ENCODE peak calls at places on chromosomes 13 and 19, in ten cellular contexts. X is stomach; M is transverse colon; V is psoas muscle; D is heart right ventricle; F is endodermal cell; Y is CD8-positive, alpha-beta T cell; O is lower lobe of right lung; C is tibial nerve; E is osteoblast. K is an unnamed sample. For H3K36me3, the result is how much of the 10 kb centered on the place peaks cover.

GRCh38 chr19:2552859-2553258 is 76.9 kb downstream of the GADD45B start:
- DNase-seq in X (no peak), M (peak), V (no peak), D (no peak), F (no peak), Y (peak), O (peak), C (no peak), E (no peak), K (no peak)

GRCh38 chr13:99124695-99125334 is 75.8 kb upstream of the UBAC2 start:
- DNase-seq in X (no peak), M (no peak), V (no peak), D (no peak), F (no peak), Y (no peak), O (no peak), C (no peak), E (peak), K (no peak)

GRCh38 chr13:19622189-19622588 is 11.3 kb upstream of the MPHOSPH8 start:
- DNase-seq in X (no peak), M (no peak), V (no peak), D (no peak), F (no peak), Y (no peak), O (no peak), C (no peak), E (no peak), K (no peak)

GRCh38 chr19:36081894-36082293 is 27.2 kb downstream of the WDR62 start:
- DNase-seq in X (no peak), M (no peak), V (no peak), D (no peak), F (no peak), Y (no peak), O (no peak), C (no peak), E (peak), K (no peak)

GRCh38 chr19:56146904-56147303 is 5.8 kb downstream of the ZNF444 start:
- DNase-seq in X (no peak), M (no peak), V (no peak), D (no peak), F (no peak), Y (no peak), O (no peak), C (no peak), E (peak), K (no peak)

GRCh38 chr19:38409631-38410133 is 6.8 kb downstream of the FAM98C start:
- DNase-seq in X (no peak), M (no peak), V (no peak), D (peak), F (no peak), Y (no peak), O (no peak), C (no peak), E (peak), K (no peak)

GRCh38 chr13:30363725-30364124 is 56.4 kb upstream of the KATNAL1 start:
- DNase-seq in X (no peak), M (no peak), V (no peak), D (no peak), F (no peak), Y (no peak), O (no peak), C (no peak), E (no peak), K (no peak)

GRCh38 chr19:31139871-31140505 is 209.2 kb downstream of the TSHZ3 start:
- DNase-seq in X (no peak), M (no peak), V (no peak), D (no peak), F (no peak), Y (no peak), O (no peak), C (no peak), E (peak), K (no peak)

GRCh38 chr19:47729799-47730520 is 15.4 kb upstream of the NOP53 start:
- DNase-seq in X (peak), M (peak), V (peak), D (peak), F (peak), Y (no peak), O (peak), C (peak), E (peak), K (peak)

GRCh38 chr13:50386527-50387123 is 371.4 kb downstream of the KCNRG start:
- DNase-seq in X (no peak), M (no peak), V (no peak), D (no peak), F (no peak), Y (no peak), O (no peak), C (no peak), E (peak), K (no peak)

GRCh38 chr13:114130708-114131580 is 1.5 kb downstream of the RASA3 start:
- DNase-seq in X (no peak), M (peak), V (peak), D (peak), F (peak), Y (peak), O (peak), C (no peak), E (peak), K (no peak)

GRCh38 chr13:85140192-85140591 is 659.0 kb downstream of the SLITRK6 start:
- DNase-seq in X (no peak), M (no peak), V (no peak), D (no peak), F (no peak), Y (no peak), O (no peak), C (no peak), E (no peak), K (no peak)

GRCh38 chr13:51524312-51524711 is 60.0 kb upstream of the WDFY2 start:
- DNase-seq in X (no peak), M (no peak), V (no peak), D (no peak), F (no peak), Y (no peak), O (no peak), C (no peak), E (no peak), K (peak)

GRCh38 chr13:44293354-44293753 is 80.3 kb upstream of the SERP2 start:
- DNase-seq in X (no peak), M (no peak), V (no peak), D (no peak), F (no peak), Y (no peak), O (no peak), C (no peak), E (no peak), K (no peak)

GRCh38 chr19:40411125-40411842 is 1.9 kb downstream of the PRX start:
- DNase-seq in X (no peak), M (peak), V (peak), D (peak), F (peak), Y (no peak), O (no peak), C (no peak), E (peak), K (no peak)

GRCh38 chr19:45016388-45017314 is 15.4 kb downstream of the RELB start:
- DNase-seq in X (peak), M (peak), V (peak), D (peak), F (peak), Y (peak), O (no peak), C (peak), E (peak), K (peak)

GRCh38 chr19:57465680-57466381 is 8.9 kb upstream of the VN1R1 start:
- DNase-seq in X (no peak), M (peak), V (no peak), D (no peak), F (peak), Y (no peak), O (no peak), C (no peak), E (no peak), K (no peak)

GRCh38 chr19:49938662-49939061 is 9.4 kb upstream of the NUP62 start:
- DNase-seq in X (no peak), M (no peak), V (no peak), D (no peak), F (no peak), Y (no peak), O (no peak), C (no peak), E (peak), K (no peak)

GRCh38 chr19:1884719-1885334 is 469 bp downstream of the ABHD17A start:
- DNase-seq in X (no peak), M (no peak), V (no peak), D (no peak), F (peak), Y (no peak), O (no peak), C (no peak), E (peak), K (no peak)

GRCh38 chr13:89969996-89970709 is 1377.3 kb upstream of the MIR17HG start:
- DNase-seq in X (no peak), M (no peak), V (no peak), D (no peak), F (no peak), Y (no peak), O (no peak), C (no peak), E (no peak), K (no peak)

GRCh38 chr13:80973721-80974120 is 632.8 kb upstream of the SPRY2 start:
- DNase-seq in X (no peak), M (no peak), V (no peak), D (no peak), F (no peak), Y (no peak), O (no peak), C (no peak), E (no peak), K (no peak)

GRCh38 chr19:39705578-39706188 is 1.4 kb downstream of the LGALS14 start:
- DNase-seq in X (no peak), M (no peak), V (no peak), D (no peak), F (no peak), Y (no peak), O (no peak), C (no peak), E (no peak), K (no peak)

GRCh38 chr13:75788494-75788991 is 152.4 kb downstream of the LMO7 start:
- DNase-seq in X (peak), M (peak), V (peak), D (peak), F (no peak), Y (no peak), O (no peak), C (no peak), E (no peak), K (no peak)

GRCh38 chr13:66036024-66036614 is 1194.0 kb downstream of the PCDH9 start:
- DNase-seq in X (no peak), M (no peak), V (no peak), D (no peak), F (no peak), Y (no peak), O (no peak), C (no peak), E (no peak), K (no peak)

GRCh38 chr13:34748078-34748477 is 194.0 kb upstream of the NBEA start:
- DNase-seq in X (no peak), M (peak), V (no peak), D (peak), F (no peak), Y (no peak), O (peak), C (no peak), E (no peak), K (peak)

GRCh38 chr13:109361562-109361961 is 424.8 kb downstream of the IRS2 start:
- DNase-seq in X (no peak), M (no peak), V (no peak), D (no peak), F (no peak), Y (no peak), O (peak), C (no peak), E (no peak), K (no peak)

GRCh38 chr19:29687244-29687896 is 22.1 kb downstream of the PLEKHF1 start:
- DNase-seq in X (no peak), M (no peak), V (peak), D (no peak), F (no peak), Y (no peak), O (no peak), C (no peak), E (peak), K (no peak)

GRCh38 chr13:60759499-60759898 is 362.5 kb downstream of the TDRD3 start:
- DNase-seq in X (peak), M (no peak), V (no peak), D (no peak), F (peak), Y (no peak), O (no peak), C (no peak), E (no peak), K (peak)

GRCh38 chr19:49853852-49854849 is 3.2 kb downstream of the PTOV1 start:
- DNase-seq in X (no peak), M (no peak), V (no peak), D (no peak), F (peak), Y (no peak), O (peak), C (no peak), E (no peak), K (no peak)

GRCh38 chr19:2253106-2254051 is 2.8 kb downstream of the JSRP1 start:
- DNase-seq in X (no peak), M (no peak), V (no peak), D (no peak), F (peak), Y (peak), O (no peak), C (no peak), E (peak), K (no peak)

GRCh38 chr13:102679449-102680132 is 15.3 kb downstream of the METTL21C start:
- DNase-seq in X (no peak), M (peak), V (no peak), D (no peak), F (no peak), Y (no peak), O (no peak), C (no peak), E (no peak), K (no peak)
- H3K36me3 ChIP-seq in X (under half), M (under half), V (under half), D (under half), F (half or more), Y (under half), O (half or more), C (half or more), E (under half), K (under half)

GRCh38 chr19:54429176-54429495 is 13.9 kb downstream of the TTYH1 start:
- DNase-seq in X (no peak), M (no peak), V (no peak), D (no peak), F (peak), Y (no peak), O (no peak), C (no peak), E (peak), K (no peak)

GRCh38 chr19:54428323-54429175 is 13.3 kb downstream of the TTYH1 start:
- DNase-seq in X (no peak), M (no peak), V (no peak), D (no peak), F (no peak), Y (no peak), O (no peak), C (no peak), E (peak), K (no peak)

GRCh38 chr19:54431255-54431838 is 16.1 kb downstream of the TTYH1 start:
- DNase-seq in X (peak), M (peak), V (no peak), D (no peak), F (no peak), Y (no peak), O (peak), C (no peak), E (peak), K (peak)

GRCh38 chr19:54430306-54431254 is 15.3 kb downstream of the TTYH1 start:
- DNase-seq in X (no peak), M (peak), V (no peak), D (peak), F (peak), Y (peak), O (no peak), C (no peak), E (peak), K (peak)

GRCh38 chr19:54429545-54430227 is 14.4 kb downstream of the TTYH1 start:
- DNase-seq in X (no peak), M (no peak), V (no peak), D (no peak), F (peak), Y (no peak), O (no peak), C (no peak), E (peak), K (no peak)
- TF ChIP-seq CTCF in X (no peak), M (no peak), V (no peak), D (no peak), F (peak), Y (no peak), O (no peak), C (no peak), E (no peak), K (no peak)

GRCh38 chr19:18851673-18852325 is 20.0 kb downstream of the UPF1 start:
- DNase-seq in X (no peak), M (no peak), V (no peak), D (no peak), F (no peak), Y (peak), O (peak), C (no peak), E (peak), K (no peak)

GRCh38 chr19:18850560-18851375 is 19.0 kb downstream of the UPF1 start:
- DNase-seq in X (no peak), M (no peak), V (no peak), D (no peak), F (no peak), Y (peak), O (no peak), C (no peak), E (peak), K (no peak)

GRCh38 chr19:18854982-18855381 is 23.2 kb downstream of the UPF1 start:
- DNase-seq in X (no peak), M (no peak), V (peak), D (no peak), F (no peak), Y (no peak), O (peak), C (no peak), E (peak), K (no peak)

GRCh38 chr19:18853755-18854427 is 22.1 kb downstream of the UPF1 start:
- DNase-seq in X (no peak), M (no peak), V (peak), D (no peak), F (no peak), Y (no peak), O (no peak), C (no peak), E (peak), K (no peak)

GRCh38 chr19:18852634-18853033 is 20.9 kb downstream of the UPF1 start:
- DNase-seq in X (no peak), M (no peak), V (no peak), D (no peak), F (no peak), Y (no peak), O (no peak), C (no peak), E (no peak), K (no peak)
- H3K36me3 ChIP-seq in X (half or more), M (half or more), V (half or more), D (half or more), F (half or more), Y (half or more), O (half or more), C (half or more), E (half or more), K (under half)

GRCh38 chr19:33219261-33219812 is 6.3 kb downstream of the SLC7A10 start:
- DNase-seq in X (no peak), M (no peak), V (no peak), D (no peak), F (peak), Y (no peak), O (no peak), C (no peak), E (no peak), K (no peak)
- TF ChIP-seq CTCF in X (no peak), M (no peak), V (no peak), D (no peak), F (peak), Y (no peak), O (no peak), C (peak), E (peak), K (no peak)

GRCh38 chr19:19505669-19506326 is 9.6 kb downstream of the TSSK6 start:
- DNase-seq in X (no peak), M (no peak), V (no peak), D (no peak), F (no peak), Y (no peak), O (no peak), C (no peak), E (peak), K (no peak)
- H3K36me3 ChIP-seq in X (under half), M (under half), V (half or more), D (half or more), F (under half), Y (under half), O (half or more), C (half or more), E (half or more), K (under half)

GRCh38 chr19:42130254-42130573 is 2.0 kb downstream of the POU2F2 start:
- DNase-seq in X (no peak), M (no peak), V (no peak), D (no peak), F (no peak), Y (no peak), O (no peak), C (no peak), E (peak), K (no peak)

GRCh38 chr19:42129399-42130253 is 2.6 kb downstream of the POU2F2 start:
- DNase-seq in X (peak), M (peak), V (peak), D (peak), F (no peak), Y (no peak), O (no peak), C (no peak), E (peak), K (peak)

GRCh38 chr19:42132851-42133528 is 744 bp upstream of the POU2F2 start:
- DNase-seq in X (peak), M (peak), V (peak), D (peak), F (peak), Y (peak), O (peak), C (peak), E (peak), K (peak)

GRCh38 chr19:42131149-42132029 is 857 bp downstream of the POU2F2 start:
- DNase-seq in X (no peak), M (no peak), V (no peak), D (no peak), F (no peak), Y (no peak), O (no peak), C (no peak), E (peak), K (no peak)

DNA sequence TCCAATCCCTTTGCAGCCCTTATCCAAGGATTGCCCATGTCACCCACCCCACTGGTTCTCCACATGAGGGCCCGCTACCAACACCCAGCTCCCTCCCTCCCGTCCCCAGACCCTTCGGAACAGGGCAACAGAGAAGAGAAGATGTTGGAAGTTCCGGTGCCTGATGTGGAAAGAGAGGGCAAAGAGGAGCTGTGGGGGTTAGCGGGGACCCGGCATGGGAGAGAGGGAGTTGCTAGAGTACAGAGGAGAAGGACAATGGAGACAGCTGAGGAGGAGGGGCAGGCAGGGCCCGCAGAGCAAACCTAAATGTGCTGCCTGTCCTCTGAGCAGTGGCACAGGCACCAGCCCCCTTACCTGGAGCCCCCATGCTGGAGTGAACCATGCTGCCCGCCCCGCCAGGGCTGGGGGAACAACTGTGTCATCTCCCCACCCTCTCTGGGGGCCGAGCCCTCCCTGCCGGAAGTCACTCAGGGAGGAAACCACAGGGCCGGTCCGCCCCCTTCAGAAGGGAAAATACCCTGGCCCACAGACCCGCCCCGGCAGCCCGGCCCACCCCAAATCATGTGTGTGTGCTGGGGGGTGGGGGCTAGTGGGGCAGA is at the start of gene POU2F2:
- DNase-seq in X (peak), M (peak), V (peak), D (peak), F (peak), Y (peak), O (peak), C (no peak), E (peak), K (no peak)
- TF ChIP-seq CTCF in X (no peak), M (no peak), V (no peak), D (no peak), F (no peak), Y (no peak), O (no peak), C (no peak), E (no peak), K (no peak)

GRCh38 chr13:113020323-113021080 is 51.5 kb downstream of the MCF2L start:
- DNase-seq in X (no peak), M (no peak), V (no peak), D (no peak), F (no peak), Y (no peak), O (no peak), C (no peak), E (no peak), K (no peak)
- H3K36me3 ChIP-seq in X (under half), M (under half), V (under half), D (under half), F (under half), Y (under half), O (under half), C (under half), E (under half), K (under half)

DNA sequence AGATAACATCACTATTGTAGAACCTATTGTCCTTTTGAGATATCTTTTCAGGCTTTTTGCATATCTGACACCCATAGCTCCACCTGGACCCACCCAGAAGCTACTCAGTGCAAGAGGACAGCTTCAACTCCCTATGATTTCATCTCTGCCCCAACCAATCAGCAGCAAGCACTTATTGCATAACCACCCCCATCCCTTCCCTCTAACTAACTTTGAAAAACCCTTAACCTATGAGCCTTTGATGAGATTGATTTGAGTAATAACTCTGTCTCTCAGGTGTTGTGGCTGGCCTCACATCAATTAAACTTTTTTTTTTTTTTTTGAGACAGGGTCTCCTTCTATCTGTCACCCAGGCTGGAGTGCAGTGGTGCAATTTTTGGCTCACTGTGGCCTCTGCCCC is 13.4 kb upstream of the MTRF1 start:
- DNase-seq in X (no peak), M (no peak), V (no peak), D (no peak), F (no peak), Y (no peak), O (no peak), C (no peak), E (no peak), K (no peak)
- TF ChIP-seq CTCF in X (no peak), M (no peak), V (no peak), D (no peak), F (no peak), Y (no peak), O (no peak), C (no peak), E (no peak), K (no peak)